ENCODE peak calls at places on chromosome 18, in four cellular contexts. U, P, W and D are unnamed samples.

GRCh38 chr18:11726556-11726955 is 37.5 kb downstream of the GNAL start:
- DNase-seq in W (no peak), P (no peak), U (no peak), D (no peak)

GRCh38 chr18:35713545-35713944 is 132.0 kb downstream of the GALNT1 start:
- DNase-seq in P (peak; percentile 67), W (no peak), U (no peak), D (no peak)

GRCh38 chr18:35010983-35011382 is 30.2 kb upstream of the MAPRE2 start:
- DNase-seq in P (no peak), U (no peak), W (no peak), D (no peak)

GRCh38 chr18:3135536-3135935 is 84.2 kb downstream of the MYOM1 start:
- DNase-seq in P (no peak), U (no peak), W (no peak), D (no peak)

GRCh38 chr18:76223403-76223802 is 271.6 kb downstream of the ZNF516 start:
- DNase-seq in U (no peak), P (no peak), W (no peak), D (no peak)

GRCh38 chr18:12283666-12284065 is 24.4 kb upstream of the TUBB6 start:
- DNase-seq in P (no peak), W (no peak), U (no peak), D (no peak)

GRCh38 chr18:70288851-70289328 is at the start of gene SOCS6:
- DNase-seq in U (peak; percentile 77), W (peak; percentile 36), P (peak; percentile 58), D (peak; percentile 71)

GRCh38 chr18:48580782-48581181 is 42.0 kb downstream of the CTIF start:
- DNase-seq in P (no peak), U (no peak), W (no peak), D (no peak)

GRCh38 chr18:70021043-70021442 is 73.4 kb upstream of the CD226 start:
- DNase-seq in W (no peak), P (no peak), U (no peak), D (no peak)

GRCh38 chr18:11512096-11513030 is 97.0 kb upstream of the SLC35G4 start:
- DNase-seq in U (no peak), P (no peak), W (no peak), D (peak; percentile 32)

GRCh38 chr18:43405097-43405496 is 127.8 kb upstream of the SYT4 start:
- DNase-seq in U (no peak), W (no peak), P (no peak), D (no peak)

GRCh38 chr18:67301592-67301991 is 214.9 kb downstream of the DSEL start:
- DNase-seq in U (no peak), W (no peak), P (no peak), D (no peak)

GRCh38 chr18:48798334-48799197 is 152.2 kb downstream of the SMAD7 start:
- DNase-seq in P (no peak), U (peak; percentile 50), W (peak; percentile 23), D (no peak)

GRCh38 chr18:68555935-68556334 is 159.0 kb downstream of the TMX3 start:
- DNase-seq in W (no peak), U (no peak), P (no peak), D (no peak)

GRCh38 chr18:49880656-49881055 is 67.3 kb upstream of the ACAA2 start:
- DNase-seq in P (no peak), U (no peak), W (no peak), D (no peak)

GRCh38 chr18:10057808-10058791 is 144.3 kb downstream of the VAPA start:
- DNase-seq in W (no peak), U (no peak), P (peak; percentile 80), D (no peak)

GRCh38 chr18:21997207-21998143 is 171.9 kb upstream of the GATA6 start:
- DNase-seq in W (no peak), P (peak; percentile 49), U (no peak), D (peak; percentile 30)

GRCh38 chr18:70132999-70133398 is 72.5 kb downstream of the RTTN start:
- DNase-seq in U (no peak), P (peak; percentile 95), W (no peak), D (no peak)

GRCh38 chr18:48949051-48949605 is 1.6 kb downstream of the SMAD7 start:
- DNase-seq in U (peak; percentile 59), W (peak; percentile 57), P (no peak), D (peak; percentile 52)

GRCh38 chr18:36378194-36378593 is 80.7 kb downstream of the FHOD3 start:
- DNase-seq in P (no peak), U (no peak), W (no peak), D (no peak)

GRCh38 chr18:48637081-48637990 is 98.5 kb downstream of the CTIF start:
- DNase-seq in P (no peak), U (no peak), W (no peak), D (no peak)

GRCh38 chr18:58456625-58457024 is 172.3 kb downstream of the ALPK2 start:
- DNase-seq in W (no peak), U (no peak), P (no peak), D (no peak)

GRCh38 chr18:500556-501405 is at the start of gene COLEC12:
- DNase-seq in W (no peak), U (peak; percentile 55), P (peak; percentile 21), D (no peak)

GRCh38 chr18:498901-499300 is 1.6 kb downstream of the COLEC12 start:
- DNase-seq in W (no peak), P (peak; percentile 26), U (no peak), D (no peak)

GRCh38 chr18:500230-500555 is 308 bp downstream of the COLEC12 start:
- DNase-seq in W (no peak), P (peak; percentile 53), U (no peak), D (no peak)

GRCh38 chr18:501406-501714 is 859 bp upstream of the COLEC12 start:
- DNase-seq in W (no peak), U (no peak), P (no peak), D (no peak)

DNA sequence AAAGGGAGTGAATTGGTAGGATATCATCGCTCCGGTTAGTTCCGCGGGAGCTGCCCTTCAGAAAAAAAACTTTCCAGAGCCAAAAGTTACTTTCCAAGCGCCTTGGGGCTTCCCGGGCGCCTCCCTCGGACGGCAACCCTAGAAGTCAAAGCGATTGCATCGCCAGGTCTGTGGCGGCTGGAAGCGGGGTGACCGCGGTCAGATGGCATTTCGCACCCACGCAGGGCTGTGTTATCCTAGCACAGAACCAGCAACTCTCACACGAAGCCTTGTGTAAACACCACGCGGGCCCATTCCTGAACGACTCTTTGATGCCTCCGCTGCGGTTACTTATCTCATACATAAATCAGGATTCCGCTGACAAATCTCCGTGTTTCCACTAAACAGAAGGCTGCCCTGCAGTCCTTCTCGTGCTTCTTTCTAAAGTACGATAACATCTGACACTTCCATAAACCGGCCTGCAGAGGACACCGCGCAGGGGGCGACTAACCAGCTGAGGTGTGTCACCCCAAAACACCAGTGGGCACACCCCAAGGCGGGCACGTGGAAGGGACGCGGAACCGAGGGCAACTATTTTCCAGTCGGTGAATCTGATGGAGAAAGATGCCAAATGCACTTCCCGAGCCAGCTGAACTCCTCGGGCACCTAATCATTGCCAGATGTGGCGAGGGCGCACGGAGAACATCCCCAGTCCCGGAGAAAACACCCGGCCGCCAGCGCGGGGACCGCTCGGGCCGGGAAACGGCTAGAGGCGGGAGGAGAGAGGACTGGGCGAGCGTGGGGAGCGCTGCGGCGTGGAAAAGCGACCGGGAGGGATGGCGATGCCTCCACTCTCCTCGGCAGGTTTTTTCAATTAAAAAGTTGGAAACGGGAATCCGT is 911 bp downstream of the COLEC12 start:
- DNase-seq in P (peak; percentile 71), W (no peak), U (no peak), D (no peak)
- TF ChIP-seq CTCF in P (no peak), W (no peak), U (no peak), D (no peak)

GRCh38 chr18:23495723-23496440 is 7.4 kb upstream of the RMC1 start:
- DNase-seq in U (no peak), W (no peak), P (no peak), D (no peak)

GRCh38 chr18:23494992-23495391 is 8.3 kb upstream of the RMC1 start:
- DNase-seq in U (no peak), P (no peak), W (no peak), D (peak; percentile 15)

GRCh38 chr18:23498877-23499570 is 4.3 kb upstream of the RMC1 start:
- DNase-seq in P (peak; percentile 72), W (peak; percentile 65), U (peak; percentile 29), D (peak; percentile 72)

GRCh38 chr18:23499571-23499889 is 3.8 kb upstream of the RMC1 start:
- DNase-seq in W (no peak), P (no peak), U (no peak), D (no peak)

DNA sequence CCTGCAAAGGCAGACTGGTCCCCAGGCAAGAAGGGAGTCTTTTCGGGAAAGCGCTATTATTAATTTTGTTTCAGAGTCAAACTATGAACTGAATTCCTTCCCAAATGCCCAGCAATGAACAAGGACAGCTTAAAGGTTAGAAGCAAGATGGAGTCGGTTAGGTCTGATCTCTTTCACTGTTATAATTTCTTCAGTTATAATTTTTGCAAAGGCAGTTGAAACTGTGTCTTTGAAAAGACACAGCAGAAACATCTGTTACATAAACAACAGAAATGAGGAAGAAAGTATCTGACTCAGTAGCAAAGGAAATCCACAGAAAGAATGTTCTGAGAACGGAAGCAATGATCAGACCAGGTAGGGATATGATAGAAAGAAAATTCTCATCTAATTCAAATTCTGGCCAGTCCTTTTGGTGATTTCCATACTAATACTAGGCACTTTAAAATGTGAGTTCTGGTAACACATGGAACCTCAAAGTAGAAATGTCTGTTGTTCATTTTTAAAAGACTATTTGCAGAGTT is 5.2 kb upstream of the RMC1 start:
- DNase-seq in U (no peak), P (no peak), W (no peak), D (no peak)
- TF ChIP-seq CTCF in U (no peak), P (no peak), W (no peak), D (no peak)

GRCh38 chr18:62586781-62587487 is 64.1 kb downstream of the ZCCHC2 start:
- DNase-seq in P (no peak), W (no peak), U (no peak), D (no peak)
- TF ChIP-seq CTCF in P (no peak), W (no peak), U (no peak), D (no peak)

DNA sequence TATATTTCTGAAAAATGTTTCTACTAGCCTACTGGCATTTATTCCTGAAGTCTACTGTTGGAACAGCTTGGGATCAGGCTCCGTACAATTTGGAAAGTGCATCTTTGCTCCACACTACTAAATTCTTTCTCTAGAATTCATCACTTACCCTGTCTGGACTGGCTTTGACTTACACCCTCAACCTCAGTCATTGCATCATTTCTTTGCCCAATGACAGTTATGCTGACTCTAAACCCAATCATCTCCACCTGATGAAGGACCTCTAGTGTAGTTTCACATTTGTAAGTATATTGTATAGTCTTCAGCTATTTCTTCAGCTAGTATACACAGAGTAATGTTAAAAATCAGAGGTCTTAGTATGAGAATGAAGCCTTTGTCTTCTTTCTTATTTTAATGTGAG is 359.6 kb upstream of the MC4R start:
- DNase-seq in W (no peak), P (no peak), U (no peak), D (no peak)
- TF ChIP-seq CTCF in W (no peak), P (no peak), U (no peak), D (no peak)

GRCh38 chr18:79093986-79094385 is 24.8 kb downstream of the ATP9B start:
- DNase-seq in W (no peak), P (no peak), U (no peak), D (no peak)
- TF ChIP-seq CTCF in W (no peak), P (no peak), U (no peak), D (no peak)